ENCODE peak calls at places on chromosomes 5 and 9, in seven cellular contexts. One of them, this sample, is unnamed.

GRCh38 chr9:78054180-78054579 is 22.6 kb upstream of the GNAQ start:
- DNase-seq in SK-N-SH: no peak
- DNase-seq in MM.1S: no peak
- DNase-seq in GM23338: no peak
- DNase-seq in PC-9: peak; percentile 11
- DNase-seq in PC-3: no peak
- DNase-seq in neural progenitor cell: no peak
- DNase-seq in this sample: no peak

GRCh38 chr5:14270212-14270702 is 127.1 kb downstream of the TRIO start:
- DNase-seq in PC-3: peak; percentile 83
- DNase-seq in MM.1S: peak; percentile 63
- DNase-seq in SK-N-SH: peak; percentile 73
- DNase-seq in GM23338: peak; percentile 88
- DNase-seq in neural progenitor cell: peak; percentile 87
- DNase-seq in PC-9: peak; percentile 86
- DNase-seq in this sample: peak; percentile 82

GRCh38 chr5:14870347-14871083 is 1.1 kb downstream of the ANKH start:
- DNase-seq in GM23338: peak; percentile 33
- DNase-seq in neural progenitor cell: peak; percentile 25
- DNase-seq in MM.1S: peak; percentile 77
- DNase-seq in PC-3: peak; percentile 19
- DNase-seq in SK-N-SH: peak; percentile 49
- DNase-seq in PC-9: no peak
- DNase-seq in this sample: peak; percentile 47

GRCh38 chr9:112338561-112338960 is 5.1 kb upstream of the PTBP3 start:
- DNase-seq in neural progenitor cell: no peak
- DNase-seq in MM.1S: no peak
- DNase-seq in GM23338: no peak
- DNase-seq in PC-3: no peak
- DNase-seq in PC-9: no peak
- DNase-seq in SK-N-SH: no peak
- DNase-seq in this sample: peak; percentile 93

GRCh38 chr9:136604823-136605525 is 57.7 kb upstream of the EGFL7 start:
- DNase-seq in MM.1S: no peak
- DNase-seq in neural progenitor cell: peak; percentile 53
- DNase-seq in PC-3: no peak
- DNase-seq in PC-9: no peak
- DNase-seq in SK-N-SH: peak; percentile 77
- DNase-seq in GM23338: no peak
- DNase-seq in this sample: no peak

GRCh38 chr5:88664630-88665029 is 218.4 kb downstream of the MEF2C start:
- DNase-seq in PC-9: no peak
- DNase-seq in GM23338: peak; percentile 87
- DNase-seq in neural progenitor cell: peak; percentile 39
- DNase-seq in SK-N-SH: no peak
- DNase-seq in MM.1S: no peak
- DNase-seq in PC-3: no peak
- DNase-seq in this sample: no peak

GRCh38 chr5:172188893-172189692 is 1.1 kb upstream of the STK10 start:
- DNase-seq in GM23338: peak; percentile 80
- DNase-seq in PC-3: no peak
- DNase-seq in SK-N-SH: no peak
- DNase-seq in PC-9: no peak
- DNase-seq in neural progenitor cell: peak; percentile 92
- DNase-seq in MM.1S: no peak
- DNase-seq in this sample: no peak

GRCh38 chr5:124871299-124871698 is 124.9 kb upstream of the ZNF608 start:
- DNase-seq in SK-N-SH: no peak
- DNase-seq in MM.1S: no peak
- DNase-seq in PC-9: no peak
- DNase-seq in PC-3: no peak
- DNase-seq in GM23338: no peak
- DNase-seq in neural progenitor cell: no peak
- DNase-seq in this sample: peak; percentile 87

GRCh38 chr9:14373726-14374125 is 59.8 kb upstream of the NFIB start:
- DNase-seq in neural progenitor cell: no peak
- DNase-seq in MM.1S: no peak
- DNase-seq in PC-3: no peak
- DNase-seq in SK-N-SH: no peak
- DNase-seq in GM23338: no peak
- DNase-seq in PC-9: no peak
- DNase-seq in this sample: no peak

GRCh38 chr5:14410068-14410941 is 171.3 kb upstream of the OTULINL start:
- DNase-seq in GM23338: no peak
- DNase-seq in PC-9: no peak
- DNase-seq in SK-N-SH: peak; percentile 69
- DNase-seq in neural progenitor cell: no peak
- DNase-seq in PC-3: no peak
- DNase-seq in MM.1S: no peak
- DNase-seq in this sample: peak; percentile 70

GRCh38 chr9:17928228-17928627 is 349.4 kb downstream of the SH3GL2 start:
- DNase-seq in neural progenitor cell: no peak
- DNase-seq in PC-3: no peak
- DNase-seq in SK-N-SH: no peak
- DNase-seq in PC-9: no peak
- DNase-seq in MM.1S: peak; percentile 56
- DNase-seq in GM23338: no peak
- DNase-seq in this sample: no peak

GRCh38 chr9:121582641-121583040 is 68.8 kb upstream of the DAB2IP start:
- DNase-seq in GM23338: no peak
- DNase-seq in MM.1S: no peak
- DNase-seq in SK-N-SH: no peak
- DNase-seq in PC-3: no peak
- DNase-seq in PC-9: no peak
- DNase-seq in neural progenitor cell: no peak
- DNase-seq in this sample: no peak

GRCh38 chr9:126708178-126708577 is 94.5 kb downstream of the LMX1B start:
- DNase-seq in GM23338: no peak
- DNase-seq in neural progenitor cell: no peak
- DNase-seq in MM.1S: no peak
- DNase-seq in SK-N-SH: no peak
- DNase-seq in PC-9: no peak
- DNase-seq in PC-3: no peak
- DNase-seq in this sample: no peak

GRCh38 chr9:87678650-87679355 is 47.1 kb upstream of the CTSL start:
- DNase-seq in MM.1S: peak; percentile 39
- DNase-seq in GM23338: peak; percentile 86
- DNase-seq in PC-9: peak; percentile 50
- DNase-seq in SK-N-SH: peak; percentile 84
- DNase-seq in neural progenitor cell: peak; percentile 80
- DNase-seq in PC-3: peak; percentile 78
- DNase-seq in this sample: peak; percentile 81

GRCh38 chr9:75890541-75891276 is at the start of gene PCSK5:
- DNase-seq in GM23338: peak; percentile 96
- DNase-seq in MM.1S: peak; percentile 91
- DNase-seq in neural progenitor cell: peak; percentile 97
- DNase-seq in PC-9: peak; percentile 89
- DNase-seq in PC-3: peak; percentile 22
- DNase-seq in SK-N-SH: peak; percentile 77
- DNase-seq in this sample: peak; percentile 95

GRCh38 chr9:30235068-30235467 is 2149.4 kb upstream of the ACO1 start:
- DNase-seq in MM.1S: no peak
- DNase-seq in PC-9: no peak
- DNase-seq in neural progenitor cell: no peak
- DNase-seq in PC-3: no peak
- DNase-seq in SK-N-SH: no peak
- DNase-seq in GM23338: no peak
- DNase-seq in this sample: no peak

GRCh38 chr9:35771524-35771923 is 17.4 kb upstream of the MSMP start:
- DNase-seq in PC-9: no peak
- DNase-seq in PC-3: peak; percentile 69
- DNase-seq in neural progenitor cell: no peak
- DNase-seq in SK-N-SH: no peak
- DNase-seq in GM23338: no peak
- DNase-seq in MM.1S: no peak
- DNase-seq in this sample: peak; percentile 34

GRCh38 chr5:67910599-67910998 is 305.0 kb upstream of the PIK3R1 start:
- DNase-seq in MM.1S: no peak
- DNase-seq in PC-9: no peak
- DNase-seq in PC-3: no peak
- DNase-seq in neural progenitor cell: no peak
- DNase-seq in SK-N-SH: no peak
- DNase-seq in GM23338: no peak
- DNase-seq in this sample: no peak

GRCh38 chr9:3027260-3027659 is 183.4 kb upstream of the PUM3 start:
- DNase-seq in GM23338: no peak
- DNase-seq in neural progenitor cell: no peak
- DNase-seq in MM.1S: no peak
- DNase-seq in SK-N-SH: no peak
- DNase-seq in PC-9: no peak
- DNase-seq in PC-3: no peak
- DNase-seq in this sample: no peak

GRCh38 chr9:37192803-37193202 is 72.4 kb downstream of the ZCCHC7 start:
- DNase-seq in GM23338: no peak
- DNase-seq in PC-9: no peak
- DNase-seq in SK-N-SH: no peak
- DNase-seq in MM.1S: no peak
- DNase-seq in PC-3: no peak
- DNase-seq in neural progenitor cell: peak; percentile 16
- DNase-seq in this sample: no peak
- H3F3A ChIP-seq in GM23338: no peaks in the 10 kb centered on the region
- H3F3A ChIP-seq in PC-9: no peaks in the 10 kb centered on the region
- H3F3A ChIP-seq in SK-N-SH: peaks cover 22% of the 10 kb centered on the region
- H3F3A ChIP-seq in MM.1S: peaks cover 18% of the 10 kb centered on the region
- H3F3A ChIP-seq in PC-3: peaks cover 5% of the 10 kb centered on the region
- H3F3A ChIP-seq in neural progenitor cell: peaks cover 53% of the 10 kb centered on the region
- H3F3A ChIP-seq in this sample: peaks cover 9% of the 10 kb centered on the region

GRCh38 chr5:112921833-112922817 is at the start of gene REEP5:
- DNase-seq in neural progenitor cell: peak; percentile 95
- DNase-seq in MM.1S: peak; percentile 89
- DNase-seq in PC-3: peak; percentile 78
- DNase-seq in SK-N-SH: peak; percentile 96
- DNase-seq in PC-9: peak; percentile 85
- DNase-seq in GM23338: peak; percentile 90
- DNase-seq in this sample: peak; percentile 90

GRCh38 chr5:112918679-112919078 is 3.3 kb downstream of the REEP5 start:
- DNase-seq in SK-N-SH: no peak
- DNase-seq in neural progenitor cell: no peak
- DNase-seq in MM.1S: no peak
- DNase-seq in PC-3: no peak
- DNase-seq in PC-9: no peak
- DNase-seq in GM23338: no peak
- DNase-seq in this sample: no peak

GRCh38 chr5:112921031-112921832 is 795 bp downstream of the REEP5 start:
- DNase-seq in PC-9: peak; percentile 53
- DNase-seq in GM23338: peak; percentile 82
- DNase-seq in SK-N-SH: peak; percentile 90
- DNase-seq in PC-3: peak; percentile 63
- DNase-seq in MM.1S: peak; percentile 52
- DNase-seq in neural progenitor cell: peak; percentile 80
- DNase-seq in this sample: peak; percentile 85

GRCh38 chr5:112923988-112924387 is 2.0 kb upstream of the REEP5 start:
- DNase-seq in neural progenitor cell: no peak
- DNase-seq in GM23338: no peak
- DNase-seq in MM.1S: no peak
- DNase-seq in SK-N-SH: no peak
- DNase-seq in PC-9: no peak
- DNase-seq in PC-3: no peak
- DNase-seq in this sample: no peak

DNA sequence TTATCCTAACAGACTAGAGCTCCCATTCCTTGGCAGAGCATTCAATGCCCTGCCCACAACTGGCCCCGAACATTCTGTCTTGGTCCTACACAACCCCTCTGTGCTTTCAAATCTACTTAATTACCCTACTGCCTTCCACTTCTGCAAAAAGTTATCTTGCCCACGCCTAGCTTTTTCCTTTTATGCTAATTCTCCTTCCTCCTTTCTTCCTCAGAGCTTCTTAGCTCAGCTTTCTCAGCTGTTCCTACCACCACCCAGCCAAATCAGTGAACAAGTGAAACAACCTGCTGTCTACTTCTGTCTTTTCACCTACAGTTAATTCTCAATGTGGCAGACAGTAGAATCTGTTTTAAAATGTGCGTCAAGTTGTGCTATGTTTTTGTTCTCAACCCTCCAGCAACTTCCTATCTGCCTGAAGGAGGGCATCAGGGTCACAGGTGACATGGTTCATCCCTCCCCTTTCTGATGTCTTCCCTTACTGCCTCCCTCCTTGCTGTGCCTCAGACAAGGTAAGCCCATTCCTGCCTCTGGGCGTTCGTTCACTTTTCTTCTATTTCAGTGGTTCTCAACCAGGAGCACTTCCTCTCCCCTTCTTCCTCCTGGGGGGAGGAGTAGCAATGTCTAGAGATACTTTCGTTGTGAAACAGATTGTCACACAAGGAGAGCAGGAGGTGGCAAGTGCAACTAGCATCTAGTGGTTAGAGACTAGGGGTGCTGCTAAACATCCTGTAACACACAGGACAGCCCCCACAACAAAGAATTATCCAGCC is 1.3 kb upstream of the REEP5 start:
- DNase-seq in PC-3: no peak
- DNase-seq in GM23338: peak; percentile 23
- DNase-seq in SK-N-SH: no peak
- DNase-seq in PC-9: no peak
- DNase-seq in neural progenitor cell: no peak
- DNase-seq in MM.1S: peak; percentile 73
- DNase-seq in this sample: no peak
- H3F3A ChIP-seq in PC-3: no peaks in the 10 kb centered on the region
- H3F3A ChIP-seq in GM23338: peaks cover 3% of the 10 kb centered on the region
- H3F3A ChIP-seq in SK-N-SH: peaks cover 3% of the 10 kb centered on the region
- H3F3A ChIP-seq in PC-9: peaks cover 7% of the 10 kb centered on the region
- H3F3A ChIP-seq in neural progenitor cell: peaks cover 19% of the 10 kb centered on the region
- H3F3A ChIP-seq in MM.1S: peaks cover 22% of the 10 kb centered on the region
- H3F3A ChIP-seq in this sample: peaks cover 10% of the 10 kb centered on the region

DNA sequence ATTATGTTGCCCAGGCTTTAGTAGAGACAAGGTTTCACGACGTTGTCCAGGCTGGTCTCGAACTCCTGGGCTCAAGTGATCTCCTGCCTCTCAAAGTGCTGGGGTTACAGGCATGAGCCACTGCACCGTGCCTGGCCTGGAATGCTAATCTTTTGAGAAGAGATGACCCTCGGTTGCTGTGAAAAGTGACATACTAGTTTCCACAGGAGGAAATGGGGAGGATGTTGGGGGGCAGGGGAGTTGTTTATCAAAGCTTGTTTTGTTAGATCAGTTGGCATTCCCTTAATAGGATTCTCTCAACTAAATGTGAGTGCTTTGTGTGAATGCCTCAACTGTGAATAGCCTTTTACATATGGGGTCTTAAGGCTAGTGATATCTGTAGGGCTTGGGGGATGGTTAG is 16.4 kb upstream of the MATR3 start:
- DNase-seq in MM.1S: no peak
- DNase-seq in neural progenitor cell: peak; percentile 37
- DNase-seq in SK-N-SH: no peak
- DNase-seq in PC-9: no peak
- DNase-seq in PC-3: no peak
- DNase-seq in GM23338: no peak
- DNase-seq in this sample: no peak
- H3F3A ChIP-seq in MM.1S: peaks cover 12% of the 10 kb centered on the region
- H3F3A ChIP-seq in neural progenitor cell: peaks cover 83% of the 10 kb centered on the region
- H3F3A ChIP-seq in SK-N-SH: peaks cover 26% of the 10 kb centered on the region
- H3F3A ChIP-seq in PC-9: peaks cover 72% of the 10 kb centered on the region
- H3F3A ChIP-seq in PC-3: peaks cover 5% of the 10 kb centered on the region
- H3F3A ChIP-seq in GM23338: peaks cover 78% of the 10 kb centered on the region
- H3F3A ChIP-seq in this sample: peaks cover 32% of the 10 kb centered on the region

DNA sequence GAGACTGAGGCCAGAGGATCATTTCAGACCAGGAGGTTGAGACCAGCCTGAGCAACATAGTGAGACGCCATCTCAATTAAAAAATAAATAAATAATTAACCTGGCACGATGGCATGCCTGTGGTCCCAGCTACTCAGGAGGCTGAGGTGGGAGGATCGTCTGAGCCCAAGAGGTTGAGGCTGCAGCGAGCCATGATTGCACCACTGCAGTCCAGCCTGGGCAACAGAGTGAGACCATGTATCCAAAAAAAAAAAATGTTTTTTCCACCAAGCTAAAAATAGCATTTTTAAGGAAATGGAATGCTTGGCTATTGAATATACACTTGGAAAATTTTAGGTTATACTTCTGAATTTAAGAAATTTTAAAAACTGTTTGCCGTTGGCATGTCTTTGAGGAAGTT is 20.8 kb downstream of the F2R start:
- DNase-seq in PC-9: no peak
- DNase-seq in PC-3: no peak
- DNase-seq in MM.1S: no peak
- DNase-seq in SK-N-SH: no peak
- DNase-seq in neural progenitor cell: no peak
- DNase-seq in GM23338: no peak
- DNase-seq in this sample: no peak
- H3F3A ChIP-seq in PC-9: peaks cover 7% of the 10 kb centered on the region
- H3F3A ChIP-seq in PC-3: no peaks in the 10 kb centered on the region
- H3F3A ChIP-seq in MM.1S: peaks cover 41% of the 10 kb centered on the region
- H3F3A ChIP-seq in SK-N-SH: peaks cover 27% of the 10 kb centered on the region
- H3F3A ChIP-seq in neural progenitor cell: peaks cover 5% of the 10 kb centered on the region
- H3F3A ChIP-seq in GM23338: no peaks in the 10 kb centered on the region
- H3F3A ChIP-seq in this sample: peaks cover 10% of the 10 kb centered on the region